ENCODE peak calls at places on chromosome 10, in eight cellular contexts. One of them, this sample, is unnamed.

GRCh38 chr10:121578298-121578697 is 19.9 kb downstream of the FGFR2 start:
- DNase-seq in sigmoid colon: no peak
- DNase-seq in activated naive CD8-positive, alpha-beta T cell treated with anti-CD3 and anti-CD28 coated beads for 36 hours: no peak
- DNase-seq in stimulated activated naive B cell treated with anti-CD40 and anti-IgM and Interleukin-4, amounts not matched to agents 10 μg/mL and 1 μg/mL and 100 μg/mL, for 72 hours: no peak
- DNase-seq in hypothalamus: no peak
- DNase-seq in NK-92 treated with Interleukin-12 subunit alpha and Interleukin-12 subunit beta, amount 100 ng/mL, for 24 hours: no peak
- DNase-seq in activated T-cell treated with anti-CD3 and anti-CD28 coated beads for 24 hours: no peak
- DNase-seq in fibroblast of the aortic adventitia: no peak
- DNase-seq in this sample: no peak

GRCh38 chr10:84293574-84294016 is 34.8 kb upstream of the CCSER2 start:
- DNase-seq in sigmoid colon: no peak
- DNase-seq in activated naive CD8-positive, alpha-beta T cell treated with anti-CD3 and anti-CD28 coated beads for 36 hours: peak
- DNase-seq in stimulated activated naive B cell treated with anti-CD40 and anti-IgM and Interleukin-4, amounts not matched to agents 10 μg/mL and 1 μg/mL and 100 μg/mL, for 72 hours: no peak
- DNase-seq in hypothalamus: no peak
- DNase-seq in NK-92 treated with Interleukin-12 subunit alpha and Interleukin-12 subunit beta, amount 100 ng/mL, for 24 hours: no peak
- DNase-seq in activated T-cell treated with anti-CD3 and anti-CD28 coated beads for 24 hours: no peak
- DNase-seq in fibroblast of the aortic adventitia: no peak
- DNase-seq in this sample: no peak

GRCh38 chr10:51924359-51924758 is 225.0 kb upstream of the CSTF2T start:
- DNase-seq in sigmoid colon: no peak
- DNase-seq in activated naive CD8-positive, alpha-beta T cell treated with anti-CD3 and anti-CD28 coated beads for 36 hours: no peak
- DNase-seq in stimulated activated naive B cell treated with anti-CD40 and anti-IgM and Interleukin-4, amounts not matched to agents 10 μg/mL and 1 μg/mL and 100 μg/mL, for 72 hours: no peak
- DNase-seq in hypothalamus: no peak
- DNase-seq in NK-92 treated with Interleukin-12 subunit alpha and Interleukin-12 subunit beta, amount 100 ng/mL, for 24 hours: no peak
- DNase-seq in activated T-cell treated with anti-CD3 and anti-CD28 coated beads for 24 hours: no peak
- DNase-seq in fibroblast of the aortic adventitia: no peak
- DNase-seq in this sample: no peak

GRCh38 chr10:97861351-97861750 is 11.7 kb downstream of the GOLGA7B start:
- DNase-seq in sigmoid colon: no peak
- DNase-seq in activated naive CD8-positive, alpha-beta T cell treated with anti-CD3 and anti-CD28 coated beads for 36 hours: no peak
- DNase-seq in stimulated activated naive B cell treated with anti-CD40 and anti-IgM and Interleukin-4, amounts not matched to agents 10 μg/mL and 1 μg/mL and 100 μg/mL, for 72 hours: no peak
- DNase-seq in hypothalamus: no peak
- DNase-seq in NK-92 treated with Interleukin-12 subunit alpha and Interleukin-12 subunit beta, amount 100 ng/mL, for 24 hours: peak
- DNase-seq in activated T-cell treated with anti-CD3 and anti-CD28 coated beads for 24 hours: no peak
- DNase-seq in fibroblast of the aortic adventitia: peak
- DNase-seq in this sample: no peak

GRCh38 chr10:70912556-70912955 is 24.2 kb upstream of the PCBD1 start:
- DNase-seq in sigmoid colon: no peak
- DNase-seq in activated naive CD8-positive, alpha-beta T cell treated with anti-CD3 and anti-CD28 coated beads for 36 hours: no peak
- DNase-seq in stimulated activated naive B cell treated with anti-CD40 and anti-IgM and Interleukin-4, amounts not matched to agents 10 μg/mL and 1 μg/mL and 100 μg/mL, for 72 hours: no peak
- DNase-seq in hypothalamus: no peak
- DNase-seq in NK-92 treated with Interleukin-12 subunit alpha and Interleukin-12 subunit beta, amount 100 ng/mL, for 24 hours: no peak
- DNase-seq in activated T-cell treated with anti-CD3 and anti-CD28 coated beads for 24 hours: no peak
- DNase-seq in fibroblast of the aortic adventitia: no peak
- DNase-seq in this sample: no peak

GRCh38 chr10:130742936-130743675 is 568.4 kb downstream of the TCERG1L start:
- DNase-seq in sigmoid colon: peak
- DNase-seq in activated naive CD8-positive, alpha-beta T cell treated with anti-CD3 and anti-CD28 coated beads for 36 hours: no peak
- DNase-seq in stimulated activated naive B cell treated with anti-CD40 and anti-IgM and Interleukin-4, amounts not matched to agents 10 μg/mL and 1 μg/mL and 100 μg/mL, for 72 hours: no peak
- DNase-seq in hypothalamus: no peak
- DNase-seq in NK-92 treated with Interleukin-12 subunit alpha and Interleukin-12 subunit beta, amount 100 ng/mL, for 24 hours: no peak
- DNase-seq in activated T-cell treated with anti-CD3 and anti-CD28 coated beads for 24 hours: no peak
- DNase-seq in fibroblast of the aortic adventitia: no peak
- DNase-seq in this sample: no peak

GRCh38 chr10:13500201-13500600 is 28.6 kb downstream of the BEND7 start:
- DNase-seq in sigmoid colon: no peak
- DNase-seq in activated naive CD8-positive, alpha-beta T cell treated with anti-CD3 and anti-CD28 coated beads for 36 hours: no peak
- DNase-seq in stimulated activated naive B cell treated with anti-CD40 and anti-IgM and Interleukin-4, amounts not matched to agents 10 μg/mL and 1 μg/mL and 100 μg/mL, for 72 hours: no peak
- DNase-seq in hypothalamus: no peak
- DNase-seq in NK-92 treated with Interleukin-12 subunit alpha and Interleukin-12 subunit beta, amount 100 ng/mL, for 24 hours: no peak
- DNase-seq in activated T-cell treated with anti-CD3 and anti-CD28 coated beads for 24 hours: no peak
- DNase-seq in fibroblast of the aortic adventitia: no peak
- DNase-seq in this sample: no peak

GRCh38 chr10:130782467-130782866 is 529.1 kb downstream of the TCERG1L start:
- DNase-seq in sigmoid colon: no peak
- DNase-seq in activated naive CD8-positive, alpha-beta T cell treated with anti-CD3 and anti-CD28 coated beads for 36 hours: no peak
- DNase-seq in stimulated activated naive B cell treated with anti-CD40 and anti-IgM and Interleukin-4, amounts not matched to agents 10 μg/mL and 1 μg/mL and 100 μg/mL, for 72 hours: no peak
- DNase-seq in hypothalamus: no peak
- DNase-seq in NK-92 treated with Interleukin-12 subunit alpha and Interleukin-12 subunit beta, amount 100 ng/mL, for 24 hours: no peak
- DNase-seq in activated T-cell treated with anti-CD3 and anti-CD28 coated beads for 24 hours: no peak
- DNase-seq in fibroblast of the aortic adventitia: no peak
- DNase-seq in this sample: no peak

GRCh38 chr10:74255214-74255613 is 104.2 kb downstream of the ADK start:
- DNase-seq in sigmoid colon: no peak
- DNase-seq in activated naive CD8-positive, alpha-beta T cell treated with anti-CD3 and anti-CD28 coated beads for 36 hours: no peak
- DNase-seq in stimulated activated naive B cell treated with anti-CD40 and anti-IgM and Interleukin-4, amounts not matched to agents 10 μg/mL and 1 μg/mL and 100 μg/mL, for 72 hours: no peak
- DNase-seq in hypothalamus: no peak
- DNase-seq in NK-92 treated with Interleukin-12 subunit alpha and Interleukin-12 subunit beta, amount 100 ng/mL, for 24 hours: no peak
- DNase-seq in activated T-cell treated with anti-CD3 and anti-CD28 coated beads for 24 hours: no peak
- DNase-seq in fibroblast of the aortic adventitia: no peak
- DNase-seq in this sample: no peak

GRCh38 chr10:59904431-59905065 is 1.8 kb downstream of the CCDC6 start:
- DNase-seq in sigmoid colon: no peak
- DNase-seq in activated naive CD8-positive, alpha-beta T cell treated with anti-CD3 and anti-CD28 coated beads for 36 hours: no peak
- DNase-seq in stimulated activated naive B cell treated with anti-CD40 and anti-IgM and Interleukin-4, amounts not matched to agents 10 μg/mL and 1 μg/mL and 100 μg/mL, for 72 hours: no peak
- DNase-seq in hypothalamus: no peak
- DNase-seq in NK-92 treated with Interleukin-12 subunit alpha and Interleukin-12 subunit beta, amount 100 ng/mL, for 24 hours: no peak
- DNase-seq in activated T-cell treated with anti-CD3 and anti-CD28 coated beads for 24 hours: no peak
- DNase-seq in fibroblast of the aortic adventitia: no peak
- DNase-seq in this sample: no peak

GRCh38 chr10:30583778-30584415 is 45.7 kb downstream of the LYZL2 start:
- DNase-seq in sigmoid colon: peak
- DNase-seq in activated naive CD8-positive, alpha-beta T cell treated with anti-CD3 and anti-CD28 coated beads for 36 hours: no peak
- DNase-seq in stimulated activated naive B cell treated with anti-CD40 and anti-IgM and Interleukin-4, amounts not matched to agents 10 μg/mL and 1 μg/mL and 100 μg/mL, for 72 hours: no peak
- DNase-seq in hypothalamus: no peak
- DNase-seq in NK-92 treated with Interleukin-12 subunit alpha and Interleukin-12 subunit beta, amount 100 ng/mL, for 24 hours: no peak
- DNase-seq in activated T-cell treated with anti-CD3 and anti-CD28 coated beads for 24 hours: no peak
- DNase-seq in fibroblast of the aortic adventitia: peak
- DNase-seq in this sample: peak

GRCh38 chr10:43076876-43077420 is at the start of gene RET:
- DNase-seq in sigmoid colon: no peak
- DNase-seq in activated naive CD8-positive, alpha-beta T cell treated with anti-CD3 and anti-CD28 coated beads for 36 hours: peak
- DNase-seq in stimulated activated naive B cell treated with anti-CD40 and anti-IgM and Interleukin-4, amounts not matched to agents 10 μg/mL and 1 μg/mL and 100 μg/mL, for 72 hours: no peak
- DNase-seq in hypothalamus: no peak
- DNase-seq in NK-92 treated with Interleukin-12 subunit alpha and Interleukin-12 subunit beta, amount 100 ng/mL, for 24 hours: no peak
- DNase-seq in activated T-cell treated with anti-CD3 and anti-CD28 coated beads for 24 hours: no peak
- DNase-seq in fibroblast of the aortic adventitia: no peak
- DNase-seq in this sample: no peak

GRCh38 chr10:4457597-4457996 is 368.4 kb upstream of the AKR1E2 start:
- DNase-seq in sigmoid colon: no peak
- DNase-seq in activated naive CD8-positive, alpha-beta T cell treated with anti-CD3 and anti-CD28 coated beads for 36 hours: no peak
- DNase-seq in stimulated activated naive B cell treated with anti-CD40 and anti-IgM and Interleukin-4, amounts not matched to agents 10 μg/mL and 1 μg/mL and 100 μg/mL, for 72 hours: no peak
- DNase-seq in hypothalamus: no peak
- DNase-seq in NK-92 treated with Interleukin-12 subunit alpha and Interleukin-12 subunit beta, amount 100 ng/mL, for 24 hours: no peak
- DNase-seq in activated T-cell treated with anti-CD3 and anti-CD28 coated beads for 24 hours: no peak
- DNase-seq in fibroblast of the aortic adventitia: no peak
- DNase-seq in this sample: no peak

GRCh38 chr10:84571146-84571545 is 242.8 kb downstream of the CCSER2 start:
- DNase-seq in sigmoid colon: no peak
- DNase-seq in activated naive CD8-positive, alpha-beta T cell treated with anti-CD3 and anti-CD28 coated beads for 36 hours: no peak
- DNase-seq in stimulated activated naive B cell treated with anti-CD40 and anti-IgM and Interleukin-4, amounts not matched to agents 10 μg/mL and 1 μg/mL and 100 μg/mL, for 72 hours: no peak
- DNase-seq in hypothalamus: no peak
- DNase-seq in NK-92 treated with Interleukin-12 subunit alpha and Interleukin-12 subunit beta, amount 100 ng/mL, for 24 hours: no peak
- DNase-seq in activated T-cell treated with anti-CD3 and anti-CD28 coated beads for 24 hours: no peak
- DNase-seq in fibroblast of the aortic adventitia: no peak
- DNase-seq in this sample: no peak

GRCh38 chr10:61096056-61096455 is 152.1 kb upstream of the RHOBTB1 start:
- DNase-seq in sigmoid colon: no peak
- DNase-seq in activated naive CD8-positive, alpha-beta T cell treated with anti-CD3 and anti-CD28 coated beads for 36 hours: no peak
- DNase-seq in stimulated activated naive B cell treated with anti-CD40 and anti-IgM and Interleukin-4, amounts not matched to agents 10 μg/mL and 1 μg/mL and 100 μg/mL, for 72 hours: no peak
- DNase-seq in hypothalamus: no peak
- DNase-seq in NK-92 treated with Interleukin-12 subunit alpha and Interleukin-12 subunit beta, amount 100 ng/mL, for 24 hours: no peak
- DNase-seq in activated T-cell treated with anti-CD3 and anti-CD28 coated beads for 24 hours: no peak
- DNase-seq in fibroblast of the aortic adventitia: no peak
- DNase-seq in this sample: no peak

GRCh38 chr10:1377231-1377630 is 321.0 kb downstream of the WDR37 start:
- DNase-seq in sigmoid colon: no peak
- DNase-seq in activated naive CD8-positive, alpha-beta T cell treated with anti-CD3 and anti-CD28 coated beads for 36 hours: no peak
- DNase-seq in stimulated activated naive B cell treated with anti-CD40 and anti-IgM and Interleukin-4, amounts not matched to agents 10 μg/mL and 1 μg/mL and 100 μg/mL, for 72 hours: no peak
- DNase-seq in hypothalamus: no peak
- DNase-seq in NK-92 treated with Interleukin-12 subunit alpha and Interleukin-12 subunit beta, amount 100 ng/mL, for 24 hours: no peak
- DNase-seq in activated T-cell treated with anti-CD3 and anti-CD28 coated beads for 24 hours: no peak
- DNase-seq in fibroblast of the aortic adventitia: no peak
- DNase-seq in this sample: no peak

GRCh38 chr10:33067481-33067880 is 109.5 kb upstream of the ITGB1 start:
- DNase-seq in sigmoid colon: no peak
- DNase-seq in activated naive CD8-positive, alpha-beta T cell treated with anti-CD3 and anti-CD28 coated beads for 36 hours: no peak
- DNase-seq in stimulated activated naive B cell treated with anti-CD40 and anti-IgM and Interleukin-4, amounts not matched to agents 10 μg/mL and 1 μg/mL and 100 μg/mL, for 72 hours: no peak
- DNase-seq in hypothalamus: no peak
- DNase-seq in NK-92 treated with Interleukin-12 subunit alpha and Interleukin-12 subunit beta, amount 100 ng/mL, for 24 hours: no peak
- DNase-seq in activated T-cell treated with anti-CD3 and anti-CD28 coated beads for 24 hours: no peak
- DNase-seq in fibroblast of the aortic adventitia: peak
- DNase-seq in this sample: no peak

GRCh38 chr10:61900829-61901783 is at the start of gene ARID5B:
- DNase-seq in sigmoid colon: no peak
- DNase-seq in activated naive CD8-positive, alpha-beta T cell treated with anti-CD3 and anti-CD28 coated beads for 36 hours: peak
- DNase-seq in stimulated activated naive B cell treated with anti-CD40 and anti-IgM and Interleukin-4, amounts not matched to agents 10 μg/mL and 1 μg/mL and 100 μg/mL, for 72 hours: peak
- DNase-seq in hypothalamus: no peak
- DNase-seq in NK-92 treated with Interleukin-12 subunit alpha and Interleukin-12 subunit beta, amount 100 ng/mL, for 24 hours: peak
- DNase-seq in activated T-cell treated with anti-CD3 and anti-CD28 coated beads for 24 hours: no peak
- DNase-seq in fibroblast of the aortic adventitia: peak
- DNase-seq in this sample: no peak

This sample was measured in right atrium auricular region.